ENCODE peak calls at places on chromosomes 16 and 17, in six cellular contexts. G is stimulated activated naive B cell treated with anti-CD40 and anti-IgM and Interleukin-4, amounts not matched to agents 10 μg/mL and 1 μg/mL and 100 μg/mL, for 72 hours; H is stimulated activated CD8-positive, alpha-beta memory T cell treated with anti-CD3 and anti-CD28 coated beads, Interleukin-7, amount 100 ng/mL, for 1 hour; D is AG10803; V is EL; N is upper lobe of right lung. I is an unnamed sample.

GRCh38 chr16:10619271-10619849 is 39.0 kb upstream of the EMP2 start:
- DNase-seq in G (peak), H (no peak), D (no peak), V (no peak), N (peak), I (no peak)

GRCh38 chr17:69523252-69523861 is 108.9 kb downstream of the MAP2K6 start:
- DNase-seq in G (no peak), H (no peak), D (peak), V (peak), N (no peak), I (peak)

GRCh38 chr16:10107081-10107480 is 75.1 kb downstream of the GRIN2A start:
- DNase-seq in G (no peak), H (no peak), D (no peak), V (no peak), N (no peak), I (no peak)

GRCh38 chr16:30782486-30783279 is 4.3 kb downstream of the ZNF629 start:
- DNase-seq in G (no peak), H (no peak), D (no peak), V (no peak), N (no peak), I (no peak)

GRCh38 chr17:59167571-59168001 is 12.0 kb downstream of the PRR11 start:
- DNase-seq in G (peak), H (no peak), D (no peak), V (peak), N (no peak), I (no peak)

GRCh38 chr16:83215417-83216001 is 588.7 kb downstream of the CDH13 start:
- DNase-seq in G (peak), H (peak), D (no peak), V (peak), N (no peak), I (peak)

GRCh38 chr17:42679001-42679491 is 2.3 kb upstream of the PLEKHH3 start:
- DNase-seq in G (no peak), H (no peak), D (peak), V (peak), N (peak), I (peak)

GRCh38 chr16:52501746-52502145 is 45.2 kb downstream of the TOX3 start:
- DNase-seq in G (no peak), H (no peak), D (no peak), V (no peak), N (no peak), I (no peak)

GRCh38 chr16:71574702-71575101 is 2.2 kb downstream of the TAT start:
- DNase-seq in G (no peak), H (no peak), D (no peak), V (no peak), N (no peak), I (no peak)

GRCh38 chr17:12256380-12256995 is 235.8 kb downstream of the MAP2K4 start:
- DNase-seq in G (no peak), H (no peak), D (peak), V (peak), N (no peak), I (peak)

GRCh38 chr17:78010759-78011158 is 52.3 kb downstream of the TNRC6C start:
- DNase-seq in G (no peak), H (no peak), D (no peak), V (no peak), N (no peak), I (no peak)

GRCh38 chr17:78796134-78796900 is 14.2 kb upstream of the CYTH1 start:
- DNase-seq in G (no peak), H (no peak), D (no peak), V (no peak), N (no peak), I (no peak)

GRCh38 chr17:50781167-50781566 is 13.8 kb upstream of the ANKRD40CL start:
- DNase-seq in G (no peak), H (no peak), D (no peak), V (no peak), N (no peak), I (no peak)

GRCh38 chr17:10327640-10328039 is 45.2 kb downstream of the MYH13 start:
- DNase-seq in G (peak), H (peak), D (peak), V (peak), N (peak), I (peak)

GRCh38 chr17:75876190-75876937 is 2.0 kb downstream of the TRIM47 start:
- DNase-seq in G (peak), H (peak), D (no peak), V (no peak), N (peak), I (no peak)

GRCh38 chr17:80737106-80738019 is 192.7 kb downstream of the RPTOR start:
- DNase-seq in G (peak), H (no peak), D (no peak), V (no peak), N (no peak), I (no peak)

GRCh38 chr17:57572062-57572461 is 173.0 kb downstream of the CCDC182 start:
- DNase-seq in G (no peak), H (no peak), D (no peak), V (no peak), N (no peak), I (no peak)

GRCh38 chr17:28940142-28940541 is 11.2 kb downstream of the PHF12 start:
- DNase-seq in G (no peak), H (no peak), D (no peak), V (no peak), N (no peak), I (no peak)

GRCh38 chr17:48892940-48893645 is 506 bp downstream of the ATP5MC1 start:
- DNase-seq in G (no peak), H (no peak), D (no peak), V (no peak), N (no peak), I (peak)

GRCh38 chr16:23914935-23915549 is 79.3 kb downstream of the PRKCB start:
- DNase-seq in G (no peak), H (no peak), D (no peak), V (no peak), N (no peak), I (no peak)

GRCh38 chr16:65195998-65196397 is 74.1 kb upstream of the CDH11 start:
- DNase-seq in G (no peak), H (no peak), D (no peak), V (peak), N (no peak), I (peak)

GRCh38 chr17:43758497-43759174 is at the start of gene SOST:
- DNase-seq in G (no peak), H (no peak), D (no peak), V (no peak), N (no peak), I (no peak)

GRCh38 chr16:66949472-66949871 is 11.6 kb upstream of the CES3 start:
- DNase-seq in G (no peak), H (no peak), D (no peak), V (no peak), N (no peak), I (no peak)

GRCh38 chr17:46044286-46044928 is 45.4 kb downstream of the STH start:
- DNase-seq in G (no peak), H (peak), D (peak), V (peak), N (no peak), I (peak)

GRCh38 chr17:8581002-8581658 is 49.4 kb downstream of the MYH10 start:
- DNase-seq in G (peak), H (no peak), D (no peak), V (no peak), N (no peak), I (no peak)

GRCh38 chr17:35973333-35974260 is 7.7 kb downstream of the CCL16 start:
- DNase-seq in G (no peak), H (no peak), D (peak), V (peak), N (no peak), I (peak)

GRCh38 chr17:16406742-16407674 is 8.4 kb upstream of the TRPV2 start:
- DNase-seq in G (no peak), H (no peak), D (no peak), V (peak), N (peak), I (peak)

GRCh38 chr16:57667526-57668258 is 414 bp upstream of the ADGRG3 start:
- DNase-seq in G (no peak), H (peak), D (no peak), V (peak), N (peak), I (no peak)

GRCh38 chr17:3972931-3973330 is 8.7 kb upstream of the ATP2A3 start:
- DNase-seq in G (no peak), H (no peak), D (no peak), V (no peak), N (no peak), I (no peak)

GRCh38 chr16:89114159-89114981 is 20.7 kb downstream of the ACSF3 start:
- DNase-seq in G (no peak), H (no peak), D (peak), V (peak), N (peak), I (no peak)

GRCh38 chr17:39152134-39152884 is 872 bp upstream of the PLXDC1 start:
- DNase-seq in G (no peak), H (no peak), D (no peak), V (no peak), N (no peak), I (no peak)

I was measured in adipocyte.